ENCODE peak calls at places on chromosomes 12 and 14, in four cellular contexts. B is GM20000, P is GF-D8, Q is brain microvascular endothelial cell. S is an unnamed sample.

GRCh38 chr12:21774358-21775129 is at the start of gene KCNJ8:
- DNase-seq in B (no peak), P (no peak), Q (peak), S (peak)

GRCh38 chr14:30550335-30550734 is 8.6 kb upstream of the G2E3 start:
- DNase-seq in B (no peak), P (no peak), Q (no peak), S (no peak)

GRCh38 chr14:56196274-56196673 is 78.1 kb downstream of the PELI2 start:
- DNase-seq in B (no peak), P (no peak), Q (no peak), S (no peak)

GRCh38 chr12:6538420-6539275 is 4.3 kb downstream of the GAPDH start:
- DNase-seq in B (peak), P (no peak), Q (no peak), S (no peak)

GRCh38 chr12:102426599-102427541 is 53.5 kb downstream of the IGF1 start:
- DNase-seq in B (no peak), P (no peak), Q (no peak), S (no peak)

GRCh38 chr14:61537567-61538463 is 157.5 kb upstream of the HIF1A start:
- DNase-seq in B (no peak), P (no peak), Q (peak), S (no peak)

GRCh38 chr14:55843718-55844403 is 263.9 kb downstream of the KTN1 start:
- DNase-seq in B (no peak), P (no peak), Q (no peak), S (no peak)

GRCh38 chr12:47946413-47947107 is 16.8 kb upstream of the TMEM106C start:
- DNase-seq in B (no peak), P (peak), Q (peak), S (no peak)

GRCh38 chr12:117051380-117051779 is 47.8 kb downstream of the TESC start:
- DNase-seq in B (no peak), P (no peak), Q (no peak), S (no peak)

GRCh38 chr14:23430733-23431105 is 4.7 kb downstream of the MYH7 start:
- DNase-seq in B (no peak), P (no peak), Q (peak), S (no peak)

GRCh38 chr14:76264384-76264783 is 111.6 kb upstream of the ESRRB start:
- DNase-seq in B (no peak), P (no peak), Q (no peak), S (no peak)

GRCh38 chr14:36035675-36036074 is 140.8 kb downstream of the PTCSC3 start:
- DNase-seq in B (no peak), P (no peak), Q (no peak), S (no peak)

GRCh38 chr12:4997939-4998338 is 45.7 kb upstream of the KCNA5 start:
- DNase-seq in B (no peak), P (no peak), Q (peak), S (no peak)

GRCh38 chr12:117863004-117863709 is 105.6 kb downstream of the KSR2 start:
- DNase-seq in B (no peak), P (no peak), Q (no peak), S (no peak)

GRCh38 chr12:78240827-78241226 is 410.1 kb downstream of the NAV3 start:
- DNase-seq in B (no peak), P (no peak), Q (no peak), S (no peak)

GRCh38 chr14:51453869-51454268 is 197.8 kb upstream of the FRMD6 start:
- DNase-seq in B (no peak), P (no peak), Q (no peak), S (no peak)

GRCh38 chr12:27515671-27516070 is 8.3 kb upstream of the PPFIBP1 start:
- DNase-seq in B (no peak), P (no peak), Q (no peak), S (no peak)

GRCh38 chr12:54593716-54594115 is 5.3 kb upstream of the PPP1R1A start:
- DNase-seq in B (no peak), P (no peak), Q (no peak), S (no peak)

GRCh38 chr14:68309631-68310030 is 483.2 kb downstream of the ZFP36L1 start:
- DNase-seq in B (no peak), P (no peak), Q (no peak), S (no peak)

GRCh38 chr12:117761528-117762100 is 207.2 kb downstream of the KSR2 start:
- DNase-seq in B (no peak), P (no peak), Q (no peak), S (no peak)

S was measured in right lobe of liver.